ENCODE peak calls at places on chromosomes 4 and X, in four cellular contexts. A, W, B and O are unnamed samples.

GRCh38 chr4:1855334-1856070 is 454 bp downstream of the LETM1 start:
- DNase-seq in B (no peak), W (no peak), A (peak), O (no peak)

GRCh38 chr4:8786166-8786565 is 85.5 kb downstream of the HMX1 start:
- DNase-seq in B (no peak), A (no peak), W (no peak), O (no peak)

GRCh38 chr4:8218371-8219050 is 19.4 kb downstream of the SH3TC1 start:
- DNase-seq in B (no peak), W (no peak), A (no peak), O (no peak)

GRCh38 chrX:119981286-119982070 is 37.9 kb upstream of the NKAP start:
- DNase-seq in A (peak), B (peak), W (peak), O (no peak)

GRCh38 chrX:29215251-29215650 is 628.0 kb downstream of the IL1RAPL1 start:
- DNase-seq in A (no peak), W (no peak), B (no peak), O (no peak)

GRCh38 chr4:154569584-154569983 is 6.8 kb downstream of the FGB start:
- DNase-seq in A (no peak), B (no peak), W (no peak), O (no peak)

GRCh38 chrX:56366901-56367300 is 134.7 kb downstream of the KLF8 start:
- DNase-seq in W (peak), A (no peak), B (no peak), O (no peak)

GRCh38 chr4:10013722-10014121 is 7.6 kb downstream of the SLC2A9 start:
- DNase-seq in A (peak), B (no peak), W (peak), O (no peak)

GRCh38 chrX:23503835-23504539 is 163.3 kb upstream of the PRDX4 start:
- DNase-seq in B (peak), A (no peak), W (no peak), O (no peak)

GRCh38 chrX:40011483-40012038 is 86.2 kb downstream of the BCOR start:
- DNase-seq in B (no peak), A (no peak), W (no peak), O (no peak)

GRCh38 chr4:24443200-24443599 is 141.2 kb downstream of the DHX15 start:
- DNase-seq in A (no peak), B (no peak), W (no peak), O (no peak)

GRCh38 chrX:84118315-84118714 is 69.7 kb downstream of the RPS6KA6 start:
- DNase-seq in W (no peak), A (no peak), B (no peak), O (no peak)

GRCh38 chrX:16433021-16433420 is 216.9 kb upstream of the S100G start:
- DNase-seq in A (no peak), W (no peak), B (no peak), O (no peak)

GRCh38 chr4:8050180-8050554 is 108.4 kb downstream of the ABLIM2 start:
- DNase-seq in W (no peak), B (no peak), A (no peak), O (no peak)

GRCh38 chrX:139290310-139290709 is 240.2 kb upstream of the F9 start:
- DNase-seq in W (no peak), A (no peak), B (no peak), O (peak)

GRCh38 chrX:155745792-155746191 is 133.0 kb upstream of the TMLHE start:
- DNase-seq in W (no peak), A (peak), B (peak), O (no peak)

DNA sequence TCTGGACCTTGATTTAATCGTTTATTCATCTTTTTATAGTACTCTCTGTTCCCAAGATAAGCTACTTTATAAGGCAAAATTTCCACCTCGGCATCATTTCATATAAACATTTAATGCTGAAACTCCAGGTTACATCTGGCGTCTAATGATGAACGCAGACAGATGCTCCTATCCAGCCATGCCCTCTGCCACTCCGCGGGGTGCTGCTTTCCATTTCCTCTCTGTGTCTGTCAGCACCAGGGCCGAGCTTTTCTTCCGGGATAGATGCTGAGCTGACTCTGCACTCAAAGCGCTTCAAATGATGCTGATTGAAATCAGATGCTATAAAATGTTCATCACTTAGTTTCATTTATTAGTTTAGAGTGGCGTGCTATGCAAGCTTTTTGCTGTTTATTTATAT is 80.5 kb upstream of the HELT start:
- DNase-seq in W (peak), A (no peak), B (no peak), O (no peak)
- TF ChIP-seq CBFB in W (no peak), A (no peak), B (no peak), O (no peak)

DNA sequence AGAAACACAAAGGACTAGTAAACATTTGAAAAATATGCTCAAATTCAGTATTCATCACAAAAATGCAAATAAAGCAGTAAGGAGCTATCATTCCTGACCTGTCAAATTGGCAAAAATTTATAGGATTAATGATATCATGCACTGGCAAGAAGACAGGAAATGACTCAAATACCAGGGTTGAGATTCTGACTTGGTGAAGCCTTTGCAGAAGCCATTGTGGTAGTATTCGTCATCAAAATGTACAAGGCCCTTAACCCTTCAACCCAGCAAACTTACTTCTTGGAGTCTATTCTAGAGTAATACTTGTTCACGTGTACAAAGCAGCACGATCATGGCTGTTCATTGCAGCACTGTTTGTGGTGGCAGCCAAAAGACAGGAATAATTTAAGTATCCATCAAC is 132.4 kb downstream of the ENOX2 start:
- DNase-seq in B (no peak), W (no peak), A (no peak), O (no peak)
- TF ChIP-seq CBFB in B (no peak), W (no peak), A (no peak), O (no peak)

DNA sequence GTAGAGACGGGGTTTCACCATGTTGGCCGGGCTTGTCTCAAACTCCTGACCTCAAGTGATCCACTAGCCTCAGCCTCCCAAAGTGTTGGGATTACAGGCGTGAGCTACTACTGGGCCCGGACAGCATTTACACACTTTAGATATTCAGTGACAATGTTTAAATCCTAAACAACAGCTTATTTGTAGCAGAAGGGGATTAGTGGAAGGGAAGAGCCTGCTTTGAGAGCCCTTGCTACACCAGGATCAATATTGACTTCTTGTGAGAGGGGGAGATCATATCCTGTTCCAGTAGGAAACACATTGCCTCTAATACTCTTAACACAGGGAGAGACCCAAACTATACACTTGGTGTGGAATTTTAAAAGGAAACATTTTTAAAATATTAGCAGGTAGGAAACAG is 7.1 kb downstream of the MGST2 start:
- DNase-seq in A (no peak), B (no peak), W (no peak), O (no peak)
- TF ChIP-seq CBFB in A (no peak), B (no peak), W (no peak), O (no peak)

DNA sequence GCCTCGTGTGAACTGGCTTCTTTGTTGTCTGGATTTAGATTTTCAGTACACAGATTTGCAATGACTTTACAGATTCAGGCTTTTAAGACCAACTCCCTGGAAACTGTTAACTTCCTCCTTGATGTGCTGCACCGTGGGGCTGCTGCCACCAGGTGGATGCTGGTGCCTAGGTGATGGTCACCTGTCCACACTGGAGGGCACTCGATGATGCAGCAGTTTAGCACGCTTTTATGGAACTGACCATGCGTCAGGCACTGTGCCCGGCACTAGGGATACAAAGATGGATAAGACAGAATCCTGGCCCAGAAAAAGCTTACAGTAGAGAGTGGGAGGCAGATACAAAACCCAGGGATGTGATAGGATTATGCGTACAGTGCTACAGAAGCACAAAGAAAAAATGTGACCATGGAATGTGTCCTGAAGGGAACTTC is 180.7 kb downstream of the CEP135 start:
- DNase-seq in W (peak), A (peak), B (peak), O (no peak)
- TF ChIP-seq CBFB in W (no peak), A (no peak), B (no peak), O (no peak)